ENCODE peak calls at places on chromosome 18, in four cellular contexts. One of them, this sample, is unnamed.

GRCh38 chr18:33761363-33761762 is 183.3 kb downstream of the ASXL3 start:
- DNase-seq in A172: peak
- DNase-seq in stimulated activated CD4-positive, alpha-beta T cell treated with anti-CD3 and anti-CD28 coated beads, Interleukin-12 subunit alpha, Interleukin-12 subunit beta, amount 100 ng/mL, for 4 hours: no peak
- DNase-seq in activated gamma-delta T cell treated with anti-CD3 and anti-CD28 coated beads, Interleukin-2, amount 50 U/mL, for 16 hours: no peak
- DNase-seq in this sample: peak

GRCh38 chr18:44733069-44733753 is 52.5 kb downstream of the SETBP1 start:
- DNase-seq in stimulated activated CD4-positive, alpha-beta T cell treated with anti-CD3 and anti-CD28 coated beads, Interleukin-12 subunit alpha, Interleukin-12 subunit beta, amount 100 ng/mL, for 4 hours: no peak
- DNase-seq in A172: peak
- DNase-seq in activated gamma-delta T cell treated with anti-CD3 and anti-CD28 coated beads, Interleukin-2, amount 50 U/mL, for 16 hours: no peak
- DNase-seq in this sample: peak

GRCh38 chr18:67243799-67244587 is 272.5 kb downstream of the DSEL start:
- DNase-seq in activated gamma-delta T cell treated with anti-CD3 and anti-CD28 coated beads, Interleukin-2, amount 50 U/mL, for 16 hours: no peak
- DNase-seq in A172: no peak
- DNase-seq in stimulated activated CD4-positive, alpha-beta T cell treated with anti-CD3 and anti-CD28 coated beads, Interleukin-12 subunit alpha, Interleukin-12 subunit beta, amount 100 ng/mL, for 4 hours: no peak
- DNase-seq in this sample: no peak

GRCh38 chr18:10477121-10477862 is 22.9 kb downstream of the APCDD1 start:
- DNase-seq in activated gamma-delta T cell treated with anti-CD3 and anti-CD28 coated beads, Interleukin-2, amount 50 U/mL, for 16 hours: no peak
- DNase-seq in stimulated activated CD4-positive, alpha-beta T cell treated with anti-CD3 and anti-CD28 coated beads, Interleukin-12 subunit alpha, Interleukin-12 subunit beta, amount 100 ng/mL, for 4 hours: no peak
- DNase-seq in A172: no peak
- DNase-seq in this sample: no peak

GRCh38 chr18:5197032-5197434 is at the start of gene AKAIN1:
- DNase-seq in stimulated activated CD4-positive, alpha-beta T cell treated with anti-CD3 and anti-CD28 coated beads, Interleukin-12 subunit alpha, Interleukin-12 subunit beta, amount 100 ng/mL, for 4 hours: peak
- DNase-seq in activated gamma-delta T cell treated with anti-CD3 and anti-CD28 coated beads, Interleukin-2, amount 50 U/mL, for 16 hours: no peak
- DNase-seq in A172: no peak
- DNase-seq in this sample: peak

GRCh38 chr18:12819330-12819729 is 64.7 kb downstream of the PTPN2 start:
- DNase-seq in A172: no peak
- DNase-seq in stimulated activated CD4-positive, alpha-beta T cell treated with anti-CD3 and anti-CD28 coated beads, Interleukin-12 subunit alpha, Interleukin-12 subunit beta, amount 100 ng/mL, for 4 hours: no peak
- DNase-seq in activated gamma-delta T cell treated with anti-CD3 and anti-CD28 coated beads, Interleukin-2, amount 50 U/mL, for 16 hours: no peak
- DNase-seq in this sample: no peak

GRCh38 chr18:40355701-40356100 is 1599.3 kb upstream of the PIK3C3 start:
- DNase-seq in stimulated activated CD4-positive, alpha-beta T cell treated with anti-CD3 and anti-CD28 coated beads, Interleukin-12 subunit alpha, Interleukin-12 subunit beta, amount 100 ng/mL, for 4 hours: no peak
- DNase-seq in activated gamma-delta T cell treated with anti-CD3 and anti-CD28 coated beads, Interleukin-2, amount 50 U/mL, for 16 hours: no peak
- DNase-seq in A172: peak
- DNase-seq in this sample: peak

GRCh38 chr18:52054301-52054700 is 285.7 kb upstream of the DCC start:
- DNase-seq in stimulated activated CD4-positive, alpha-beta T cell treated with anti-CD3 and anti-CD28 coated beads, Interleukin-12 subunit alpha, Interleukin-12 subunit beta, amount 100 ng/mL, for 4 hours: no peak
- DNase-seq in A172: no peak
- DNase-seq in activated gamma-delta T cell treated with anti-CD3 and anti-CD28 coated beads, Interleukin-2, amount 50 U/mL, for 16 hours: no peak
- DNase-seq in this sample: no peak

GRCh38 chr18:8889479-8889878 is 184.1 kb downstream of the MTCL1 start:
- DNase-seq in activated gamma-delta T cell treated with anti-CD3 and anti-CD28 coated beads, Interleukin-2, amount 50 U/mL, for 16 hours: no peak
- DNase-seq in A172: peak
- DNase-seq in stimulated activated CD4-positive, alpha-beta T cell treated with anti-CD3 and anti-CD28 coated beads, Interleukin-12 subunit alpha, Interleukin-12 subunit beta, amount 100 ng/mL, for 4 hours: no peak
- DNase-seq in this sample: no peak

GRCh38 chr18:79484661-79485621 is 89.2 kb downstream of the NFATC1 start:
- DNase-seq in stimulated activated CD4-positive, alpha-beta T cell treated with anti-CD3 and anti-CD28 coated beads, Interleukin-12 subunit alpha, Interleukin-12 subunit beta, amount 100 ng/mL, for 4 hours: no peak
- DNase-seq in A172: peak
- DNase-seq in activated gamma-delta T cell treated with anti-CD3 and anti-CD28 coated beads, Interleukin-2, amount 50 U/mL, for 16 hours: no peak
- DNase-seq in this sample: peak

GRCh38 chr18:7919565-7919964 is 352.4 kb downstream of the PTPRM start:
- DNase-seq in activated gamma-delta T cell treated with anti-CD3 and anti-CD28 coated beads, Interleukin-2, amount 50 U/mL, for 16 hours: no peak
- DNase-seq in stimulated activated CD4-positive, alpha-beta T cell treated with anti-CD3 and anti-CD28 coated beads, Interleukin-12 subunit alpha, Interleukin-12 subunit beta, amount 100 ng/mL, for 4 hours: no peak
- DNase-seq in A172: no peak
- DNase-seq in this sample: no peak

GRCh38 chr18:47903809-47904208 is 26.6 kb downstream of the SMAD2 start:
- DNase-seq in activated gamma-delta T cell treated with anti-CD3 and anti-CD28 coated beads, Interleukin-2, amount 50 U/mL, for 16 hours: no peak
- DNase-seq in A172: no peak
- DNase-seq in stimulated activated CD4-positive, alpha-beta T cell treated with anti-CD3 and anti-CD28 coated beads, Interleukin-12 subunit alpha, Interleukin-12 subunit beta, amount 100 ng/mL, for 4 hours: no peak
- DNase-seq in this sample: no peak

GRCh38 chr18:79107886-79108285 is 38.7 kb downstream of the ATP9B start:
- DNase-seq in stimulated activated CD4-positive, alpha-beta T cell treated with anti-CD3 and anti-CD28 coated beads, Interleukin-12 subunit alpha, Interleukin-12 subunit beta, amount 100 ng/mL, for 4 hours: no peak
- DNase-seq in A172: no peak
- DNase-seq in activated gamma-delta T cell treated with anti-CD3 and anti-CD28 coated beads, Interleukin-2, amount 50 U/mL, for 16 hours: no peak
- DNase-seq in this sample: no peak

GRCh38 chr18:31513189-31513907 is 15.4 kb downstream of the DSG2 start:
- DNase-seq in A172: peak
- DNase-seq in activated gamma-delta T cell treated with anti-CD3 and anti-CD28 coated beads, Interleukin-2, amount 50 U/mL, for 16 hours: no peak
- DNase-seq in stimulated activated CD4-positive, alpha-beta T cell treated with anti-CD3 and anti-CD28 coated beads, Interleukin-12 subunit alpha, Interleukin-12 subunit beta, amount 100 ng/mL, for 4 hours: no peak
- DNase-seq in this sample: peak

This sample was measured in RWPE1.